ENCODE peak calls at places on chromosomes 7 and 10, in nine cellular contexts. B, G, K, J, N, L, H, W and I are unnamed samples.

GRCh38 chr10:75097666-75098285 is 13.7 kb upstream of the SAMD8 start:
- DNase-seq in B (no peak), G (peak), K (no peak), J (no peak), N (no peak), L (peak), H (peak), W (no peak), I (no peak)

GRCh38 chr10:33481184-33481583 is 146.7 kb upstream of the NRP1 start:
- DNase-seq in B (no peak), G (no peak), K (no peak), J (no peak), N (no peak), L (no peak), H (no peak), W (no peak), I (no peak)

GRCh38 chr10:96833220-96834001 is 1.3 kb downstream of the LCOR start:
- DNase-seq in B (peak), G (peak), K (no peak), J (no peak), N (no peak), L (peak), H (peak), W (no peak), I (no peak)

GRCh38 chr7:23530355-23530754 is 1.4 kb downstream of the TRA2A start:
- DNase-seq in B (peak), G (peak), K (no peak), J (no peak), N (no peak), L (peak), H (peak), W (no peak), I (no peak)

GRCh38 chr7:110281362-110281761 is 809.6 kb upstream of the LRRN3 start:
- DNase-seq in B (no peak), G (no peak), K (no peak), J (no peak), N (no peak), L (no peak), H (no peak), W (no peak), I (no peak)

GRCh38 chr7:86391813-86392212 is 251.9 kb upstream of the GRM3 start:
- DNase-seq in B (no peak), G (no peak), K (no peak), J (no peak), N (no peak), L (no peak), H (no peak), W (no peak), I (no peak)

GRCh38 chr10:121942749-121943148 is 14.9 kb upstream of the ATE1 start:
- DNase-seq in B (peak), G (no peak), K (no peak), J (peak), N (no peak), L (no peak), H (peak), W (no peak), I (no peak)

GRCh38 chr10:121999301-121999700 is 10.3 kb downstream of the TACC2 start:
- DNase-seq in B (no peak), G (no peak), K (no peak), J (peak), N (no peak), L (no peak), H (no peak), W (no peak), I (no peak)

GRCh38 chr7:15801565-15801964 is 115.1 kb upstream of the MEOX2 start:
- DNase-seq in B (no peak), G (peak), K (no peak), J (peak), N (no peak), L (no peak), H (peak), W (no peak), I (no peak)

GRCh38 chr7:113774182-113774807 is 144.5 kb downstream of the PPP1R3A start:
- DNase-seq in B (peak), G (peak), K (no peak), J (peak), N (peak), L (peak), H (peak), W (no peak), I (no peak)

GRCh38 chr7:11552676-11553075 is 279.3 kb downstream of the THSD7A start:
- DNase-seq in B (no peak), G (no peak), K (no peak), J (no peak), N (no peak), L (no peak), H (no peak), W (no peak), I (no peak)

DNA sequence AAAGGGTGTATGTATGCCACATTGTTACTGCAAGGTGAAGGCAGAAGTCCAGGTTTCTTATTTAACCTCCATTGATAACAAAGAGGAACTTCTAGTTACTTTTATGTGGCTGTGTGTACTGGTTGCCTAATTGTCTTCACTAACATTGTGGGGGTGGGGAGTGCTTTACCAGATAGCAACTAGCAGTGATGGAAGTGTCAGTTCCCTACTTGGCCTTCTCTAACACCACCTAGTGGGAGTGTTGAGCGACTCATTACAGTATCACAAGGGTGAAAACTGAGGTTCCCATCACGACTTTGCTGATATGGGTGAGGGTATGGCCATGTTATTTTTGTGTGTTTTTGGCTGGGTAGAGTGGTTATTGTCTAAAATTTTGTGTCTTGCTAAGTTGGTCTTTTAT is 274.4 kb downstream of the THSD7A start:
- DNase-seq in B (peak), G (peak), K (no peak), J (no peak), N (peak), L (peak), H (peak), W (no peak), I (no peak)
- TF ChIP-seq CTCF in B (peak), G (peak), K (no peak), J (no peak), N (peak), L (peak), H (peak), W (peak), I (peak)

GRCh38 chr7:30511973-30512662 is 7.5 kb upstream of the GGCT start:
- DNase-seq in B (no peak), G (peak), K (no peak), J (no peak), N (no peak), L (peak), H (no peak), W (no peak), I (no peak)
- TF ChIP-seq CTCF in B (no peak), G (no peak), K (no peak), J (no peak), N (no peak), L (peak), H (no peak), W (no peak), I (no peak)

GRCh38 chr10:130335336-130335735 is 199.1 kb downstream of the GLRX3 start:
- DNase-seq in B (no peak), G (no peak), K (no peak), J (no peak), N (no peak), L (no peak), H (no peak), W (no peak), I (no peak)

GRCh38 chr10:130329792-130330191 is 193.6 kb downstream of the GLRX3 start:
- DNase-seq in B (no peak), G (no peak), K (no peak), J (no peak), N (no peak), L (no peak), H (no peak), W (no peak), I (no peak)

GRCh38 chr10:130337305-130337640 is 201.1 kb downstream of the GLRX3 start:
- DNase-seq in B (no peak), G (no peak), K (no peak), J (no peak), N (no peak), L (no peak), H (no peak), W (no peak), I (no peak)

GRCh38 chr10:130336612-130337304 is 200.6 kb downstream of the GLRX3 start:
- DNase-seq in B (no peak), G (peak), K (no peak), J (no peak), N (peak), L (no peak), H (no peak), W (no peak), I (no peak)

GRCh38 chr10:130333185-130333584 is 197.0 kb downstream of the GLRX3 start:
- DNase-seq in B (no peak), G (peak), K (no peak), J (no peak), N (no peak), L (no peak), H (no peak), W (no peak), I (no peak)
- TF ChIP-seq CTCF in B (no peak), G (peak), K (no peak), J (no peak), N (no peak), L (peak), H (no peak), W (no peak), I (no peak)

GRCh38 chr7:96486681-96487080 is 164.8 kb upstream of the SLC25A13 start:
- DNase-seq in B (peak), G (peak), K (no peak), J (no peak), N (no peak), L (no peak), H (no peak), W (no peak), I (no peak)

GRCh38 chr7:96479015-96479645 is 157.2 kb upstream of the SLC25A13 start:
- DNase-seq in B (no peak), G (no peak), K (no peak), J (no peak), N (no peak), L (no peak), H (no peak), W (no peak), I (no peak)

GRCh38 chr7:96481831-96482230 is 159.9 kb upstream of the SLC25A13 start:
- DNase-seq in B (no peak), G (no peak), K (no peak), J (peak), N (no peak), L (no peak), H (peak), W (no peak), I (no peak)

GRCh38 chr7:96484091-96484490 is 162.2 kb upstream of the SLC25A13 start:
- DNase-seq in B (no peak), G (no peak), K (no peak), J (no peak), N (no peak), L (no peak), H (no peak), W (no peak), I (no peak)

GRCh38 chr7:96484845-96485244 is 162.9 kb upstream of the SLC25A13 start:
- DNase-seq in B (no peak), G (no peak), K (no peak), J (no peak), N (no peak), L (no peak), H (no peak), W (no peak), I (no peak)
- TF ChIP-seq CTCF in B (no peak), G (no peak), K (no peak), J (no peak), N (no peak), L (no peak), H (no peak), W (no peak), I (no peak)

GRCh38 chr7:100874577-100875355 is at the start of gene SRRT:
- DNase-seq in B (peak), G (peak), K (peak), J (peak), N (peak), L (peak), H (peak), W (peak), I (peak)
- TF ChIP-seq CTCF in B (peak), G (peak), K (peak), J (peak), N (peak), L (no peak), H (peak), W (peak), I (peak)

GRCh38 chr7:93856319-93856718 is 34.2 kb downstream of the TFPI2 start:
- DNase-seq in B (peak), G (no peak), K (no peak), J (no peak), N (no peak), L (no peak), H (no peak), W (no peak), I (no peak)

GRCh38 chr7:93858857-93859256 is 31.7 kb downstream of the TFPI2 start:
- DNase-seq in B (no peak), G (no peak), K (no peak), J (no peak), N (no peak), L (no peak), H (no peak), W (no peak), I (no peak)

GRCh38 chr7:93862651-93863050 is 27.9 kb downstream of the TFPI2 start:
- DNase-seq in B (peak), G (no peak), K (no peak), J (no peak), N (no peak), L (no peak), H (no peak), W (no peak), I (no peak)

GRCh38 chr7:93860261-93860660 is 30.3 kb downstream of the TFPI2 start:
- DNase-seq in B (peak), G (no peak), K (no peak), J (no peak), N (no peak), L (no peak), H (no peak), W (no peak), I (no peak)

DNA sequence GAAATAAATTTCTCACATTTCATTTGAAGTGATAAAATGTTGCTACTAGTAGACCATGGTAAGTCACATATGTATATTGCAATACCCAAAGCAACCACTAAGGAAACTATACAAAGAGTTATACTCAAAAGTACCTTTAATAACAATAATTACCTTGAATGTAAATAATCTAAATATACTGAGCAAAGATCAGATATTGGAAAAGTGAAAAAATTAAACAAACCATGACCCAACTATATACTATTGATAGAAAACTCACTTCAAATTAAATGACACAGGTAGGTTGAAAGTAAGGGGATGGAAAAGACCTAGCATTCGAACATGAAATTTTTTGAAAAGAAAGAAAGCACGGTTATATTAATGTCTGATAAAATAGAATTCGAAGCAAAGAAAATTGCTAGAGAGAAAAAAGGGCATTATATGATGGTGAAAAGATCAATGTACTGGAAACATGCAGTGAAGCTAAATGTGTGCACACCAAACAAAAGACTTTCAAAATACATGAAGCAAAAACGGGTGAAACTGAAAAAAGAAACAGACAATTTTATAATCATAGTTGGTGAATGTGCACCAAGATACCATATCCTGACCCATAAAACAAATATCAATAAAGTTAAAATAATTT is 29.1 kb downstream of the TFPI2 start:
- DNase-seq in B (no peak), G (no peak), K (no peak), J (no peak), N (no peak), L (peak), H (no peak), W (no peak), I (no peak)
- TF ChIP-seq CTCF in B (peak), G (peak), K (no peak), J (peak), N (peak), L (peak), H (peak), W (peak), I (peak)

GRCh38 chr10:71889388-71889987 is 38.4 kb upstream of the PSAP start:
- DNase-seq in B (peak), G (no peak), K (no peak), J (no peak), N (no peak), L (peak), H (no peak), W (no peak), I (no peak)

GRCh38 chr10:71888248-71888622 is 37.2 kb upstream of the PSAP start:
- DNase-seq in B (no peak), G (no peak), K (no peak), J (no peak), N (no peak), L (no peak), H (peak), W (no peak), I (no peak)

GRCh38 chr10:71887767-71888166 is 36.7 kb upstream of the PSAP start:
- DNase-seq in B (no peak), G (no peak), K (no peak), J (no peak), N (no peak), L (no peak), H (no peak), W (no peak), I (no peak)

GRCh38 chr10:71891437-71891836 is 40.4 kb upstream of the PSAP start:
- DNase-seq in B (no peak), G (no peak), K (no peak), J (no peak), N (no peak), L (no peak), H (no peak), W (no peak), I (no peak)

GRCh38 chr10:71888623-71889387 is 37.8 kb upstream of the PSAP start:
- DNase-seq in B (peak), G (peak), K (peak), J (peak), N (peak), L (peak), H (peak), W (peak), I (no peak)
- TF ChIP-seq CTCF in B (no peak), G (no peak), K (no peak), J (no peak), N (no peak), L (peak), H (no peak), W (no peak), I (peak)